ENCODE peak calls at places on chromosome X, in four cellular contexts. One of them, this sample, is unnamed.

GRCh38 chrX:110430293-110431076 is 71.8 kb downstream of the RTL9 start:
- DNase-seq in astrocyte of the spinal cord: no peak
- DNase-seq in EL: no peak
- DNase-seq in amniotic epithelial cell: no peak
- DNase-seq in this sample: no peak

GRCh38 chrX:31713120-31713519 is 641.3 kb upstream of the FTHL17 start:
- DNase-seq in astrocyte of the spinal cord: no peak
- DNase-seq in EL: no peak
- DNase-seq in amniotic epithelial cell: no peak
- DNase-seq in this sample: no peak

GRCh38 chrX:155247497-155247896 is 16.8 kb downstream of the RAB39B start:
- DNase-seq in astrocyte of the spinal cord: no peak
- DNase-seq in EL: no peak
- DNase-seq in amniotic epithelial cell: no peak
- DNase-seq in this sample: no peak

GRCh38 chrX:65667503-65668355 is at the start of gene MSN:
- DNase-seq in astrocyte of the spinal cord: peak
- DNase-seq in EL: peak
- DNase-seq in amniotic epithelial cell: peak
- DNase-seq in this sample: peak

GRCh38 chrX:19630776-19631707 is 115.7 kb upstream of the MAP3K15 start:
- DNase-seq in astrocyte of the spinal cord: no peak
- DNase-seq in EL: no peak
- DNase-seq in amniotic epithelial cell: peak
- DNase-seq in this sample: no peak

GRCh38 chrX:115948018-115948923 is 222.3 kb upstream of the AGTR2 start:
- DNase-seq in astrocyte of the spinal cord: no peak
- DNase-seq in EL: no peak
- DNase-seq in amniotic epithelial cell: no peak
- DNase-seq in this sample: no peak

GRCh38 chrX:40144576-40144975 is 46.8 kb upstream of the BCOR start:
- DNase-seq in astrocyte of the spinal cord: no peak
- DNase-seq in EL: no peak
- DNase-seq in amniotic epithelial cell: no peak
- DNase-seq in this sample: no peak

GRCh38 chrX:119410854-119411253 is 11.7 kb downstream of the SLC25A43 start:
- DNase-seq in astrocyte of the spinal cord: no peak
- DNase-seq in EL: no peak
- DNase-seq in amniotic epithelial cell: no peak
- DNase-seq in this sample: no peak

GRCh38 chrX:140507223-140507981 is 2.5 kb upstream of the SOX3 start:
- DNase-seq in astrocyte of the spinal cord: no peak
- DNase-seq in EL: peak
- DNase-seq in amniotic epithelial cell: no peak
- DNase-seq in this sample: no peak

GRCh38 chrX:115191490-115192243 is 2.5 kb downstream of the RBMXL3 start:
- DNase-seq in astrocyte of the spinal cord: no peak
- DNase-seq in EL: no peak
- DNase-seq in amniotic epithelial cell: no peak
- DNase-seq in this sample: no peak

GRCh38 chrX:51024106-51024696 is 113.7 kb downstream of the BMP15 start:
- DNase-seq in astrocyte of the spinal cord: no peak
- DNase-seq in EL: no peak
- DNase-seq in amniotic epithelial cell: no peak
- DNase-seq in this sample: no peak

GRCh38 chrX:41737065-41737464 is 13.1 kb downstream of the GPR82 start:
- DNase-seq in astrocyte of the spinal cord: no peak
- DNase-seq in EL: no peak
- DNase-seq in amniotic epithelial cell: no peak
- DNase-seq in this sample: peak

GRCh38 chrX:40104649-40105015 is 6.9 kb upstream of the BCOR start:
- DNase-seq in astrocyte of the spinal cord: no peak
- DNase-seq in EL: peak
- DNase-seq in amniotic epithelial cell: peak
- DNase-seq in this sample: peak

GRCh38 chrX:19156223-19156622 is 34.0 kb upstream of the ADGRG2 start:
- DNase-seq in astrocyte of the spinal cord: no peak
- DNase-seq in EL: no peak
- DNase-seq in amniotic epithelial cell: no peak
- DNase-seq in this sample: no peak

GRCh38 chrX:67726028-67726427 is 182.2 kb downstream of the AR start:
- DNase-seq in astrocyte of the spinal cord: no peak
- DNase-seq in EL: no peak
- DNase-seq in amniotic epithelial cell: no peak
- DNase-seq in this sample: no peak

GRCh38 chrX:78123190-78123589 is 16.3 kb downstream of the TAF9B start:
- DNase-seq in astrocyte of the spinal cord: peak
- DNase-seq in EL: peak
- DNase-seq in amniotic epithelial cell: peak
- DNase-seq in this sample: peak

GRCh38 chrX:2635366-2635765 is 55.7 kb upstream of the CD99 start:
- DNase-seq in astrocyte of the spinal cord: no peak
- DNase-seq in EL: peak
- DNase-seq in amniotic epithelial cell: no peak
- DNase-seq in this sample: no peak

GRCh38 chrX:31333181-31333831 is 261.5 kb upstream of the FTHL17 start:
- DNase-seq in astrocyte of the spinal cord: peak
- DNase-seq in EL: peak
- DNase-seq in amniotic epithelial cell: peak
- DNase-seq in this sample: peak

GRCh38 chrX:69808375-69808774 is 192.5 kb downstream of the EDA start:
- DNase-seq in astrocyte of the spinal cord: no peak
- DNase-seq in EL: no peak
- DNase-seq in amniotic epithelial cell: no peak
- DNase-seq in this sample: no peak

GRCh38 chrX:35442421-35442820 is 355.7 kb upstream of the MAGEB16 start:
- DNase-seq in astrocyte of the spinal cord: no peak
- DNase-seq in EL: no peak
- DNase-seq in amniotic epithelial cell: no peak
- DNase-seq in this sample: no peak

GRCh38 chrX:28787206-28787605 is 200.0 kb downstream of the IL1RAPL1 start:
- DNase-seq in astrocyte of the spinal cord: peak
- DNase-seq in EL: peak
- DNase-seq in amniotic epithelial cell: peak
- DNase-seq in this sample: peak

GRCh38 chrX:118497180-118497814 is 1.7 kb downstream of the DOCK11 start:
- DNase-seq in astrocyte of the spinal cord: no peak
- DNase-seq in EL: no peak
- DNase-seq in amniotic epithelial cell: no peak
- DNase-seq in this sample: no peak

GRCh38 chrX:118156254-118156952 is 39.8 kb upstream of the KLHL13 start:
- DNase-seq in astrocyte of the spinal cord: no peak
- DNase-seq in EL: no peak
- DNase-seq in amniotic epithelial cell: no peak
- DNase-seq in this sample: no peak

GRCh38 chrX:63128509-63128908 is 222.6 kb downstream of the SPIN4 start:
- DNase-seq in astrocyte of the spinal cord: no peak
- DNase-seq in EL: peak
- DNase-seq in amniotic epithelial cell: peak
- DNase-seq in this sample: peak

GRCh38 chrX:3712080-3712869 is 1.2 kb downstream of the PRKX start:
- DNase-seq in astrocyte of the spinal cord: peak
- DNase-seq in EL: no peak
- DNase-seq in amniotic epithelial cell: no peak
- DNase-seq in this sample: peak

GRCh38 chrX:132491191-132491590 is 2.4 kb upstream of the MBNL3 start:
- DNase-seq in astrocyte of the spinal cord: no peak
- DNase-seq in EL: no peak
- DNase-seq in amniotic epithelial cell: no peak
- DNase-seq in this sample: no peak

GRCh38 chrX:31988975-31989374 is 917.1 kb upstream of the FTHL17 start:
- DNase-seq in astrocyte of the spinal cord: no peak
- DNase-seq in EL: no peak
- DNase-seq in amniotic epithelial cell: no peak
- DNase-seq in this sample: no peak

GRCh38 chrX:51955200-51955599 is 61.8 kb downstream of the MAGED1 start:
- DNase-seq in astrocyte of the spinal cord: no peak
- DNase-seq in EL: no peak
- DNase-seq in amniotic epithelial cell: no peak
- DNase-seq in this sample: no peak

GRCh38 chrX:34562006-34562405 is 95.1 kb downstream of the TMEM47 start:
- DNase-seq in astrocyte of the spinal cord: no peak
- DNase-seq in EL: no peak
- DNase-seq in amniotic epithelial cell: no peak
- DNase-seq in this sample: no peak

GRCh38 chrX:153875391-153876111 is 10.4 kb downstream of the L1CAM start:
- DNase-seq in astrocyte of the spinal cord: peak
- DNase-seq in EL: peak
- DNase-seq in amniotic epithelial cell: peak
- DNase-seq in this sample: peak

GRCh38 chrX:19343462-19344206 is at the start of gene PDHA1:
- DNase-seq in astrocyte of the spinal cord: peak
- DNase-seq in EL: peak
- DNase-seq in amniotic epithelial cell: peak
- DNase-seq in this sample: peak

GRCh38 chrX:1417921-1418875 is 26.3 kb upstream of the SLC25A6 start:
- DNase-seq in astrocyte of the spinal cord: no peak
- DNase-seq in EL: no peak
- DNase-seq in amniotic epithelial cell: no peak
- DNase-seq in this sample: no peak

GRCh38 chrX:31366076-31366475 is 294.2 kb upstream of the FTHL17 start:
- DNase-seq in astrocyte of the spinal cord: no peak
- DNase-seq in EL: peak
- DNase-seq in amniotic epithelial cell: peak
- DNase-seq in this sample: peak

GRCh38 chrX:15985937-15986336 is 131.3 kb upstream of the AP1S2 start:
- DNase-seq in astrocyte of the spinal cord: no peak
- DNase-seq in EL: peak
- DNase-seq in amniotic epithelial cell: peak
- DNase-seq in this sample: peak

GRCh38 chrX:155534800-155535199 is 76.4 kb upstream of the F8A3 start:
- DNase-seq in astrocyte of the spinal cord: no peak
- DNase-seq in EL: no peak
- DNase-seq in amniotic epithelial cell: no peak
- DNase-seq in this sample: no peak